ENCODE peak calls at places on chromosomes 3 and 15, in eight cellular contexts. F is neuronal stem cell; S is GM23338; T is dermis blood vessel endothelial cell; B is NT2/D1; V is activated T-cell treated with anti-CD3 and anti-CD28 coated beads for 4 hours; O is stimulated activated CD4-positive, alpha-beta T cell treated with anti-CD3 and anti-CD28 coated beads, TNF-alpha, amount 100 ng/mL, for 24 hours; G is posterior cingulate gyrus. N is an unnamed sample.

GRCh38 chr15:68517285-68517711 is 61.5 kb upstream of the CORO2B start:
- DNase-seq in F (peak), S (peak), T (no peak), B (peak), V (no peak), O (no peak), G (no peak), N (no peak)

GRCh38 chr15:66369773-66370651 is 13.5 kb upstream of the TIPIN start:
- DNase-seq in F (no peak), S (peak), T (peak), B (no peak), V (no peak), O (peak), G (no peak), N (no peak)

GRCh38 chr15:82174471-82174870 is 88.1 kb downstream of the EFL1 start:
- DNase-seq in F (no peak), S (no peak), T (no peak), B (no peak), V (no peak), O (no peak), G (no peak), N (no peak)

GRCh38 chr3:39079530-39079929 is 27.7 kb downstream of the WDR48 start:
- DNase-seq in F (no peak), S (no peak), T (no peak), B (no peak), V (no peak), O (no peak), G (no peak), N (no peak)

GRCh38 chr15:77420610-77421369 is at the start of gene HMG20A:
- DNase-seq in F (peak), S (peak), T (peak), B (no peak), V (peak), O (peak), G (peak), N (peak)

GRCh38 chr3:71156062-71156665 is 427.4 kb downstream of the FOXP1 start:
- DNase-seq in F (no peak), S (no peak), T (no peak), B (no peak), V (no peak), O (no peak), G (no peak), N (no peak)

GRCh38 chr3:154421067-154421466 is 8.9 kb downstream of the GPR149 start:
- DNase-seq in F (peak), S (peak), T (peak), B (no peak), V (no peak), O (no peak), G (no peak), N (no peak)

GRCh38 chr3:185153170-185153733 is 392 bp upstream of the C3orf70 start:
- DNase-seq in F (peak), S (peak), T (no peak), B (no peak), V (no peak), O (peak), G (peak), N (no peak)

GRCh38 chr3:134326760-134327593 is 47.3 kb downstream of the AMOTL2 start:
- DNase-seq in F (peak), S (peak), T (peak), B (peak), V (no peak), O (no peak), G (no peak), N (no peak)

GRCh38 chr15:68384451-68385239 is 47.3 kb downstream of the ITGA11 start:
- DNase-seq in F (no peak), S (no peak), T (peak), B (no peak), V (no peak), O (no peak), G (no peak), N (no peak)

GRCh38 chr3:3881050-3881449 is 81.8 kb downstream of the LRRN1 start:
- DNase-seq in F (no peak), S (no peak), T (no peak), B (no peak), V (no peak), O (no peak), G (no peak), N (no peak)

GRCh38 chr3:157785071-157785826 is 282.0 kb upstream of the VEPH1 start:
- DNase-seq in F (no peak), S (peak), T (peak), B (peak), V (no peak), O (no peak), G (no peak), N (no peak)